ENCODE peak calls at places on chromosomes 4 and X, in seven cellular contexts. E is T-helper 1 cell, U is astrocyte of the spinal cord, T is right cardiac atrium, B is epithelial cell of esophagus, S is nucleus accumbens, V is endothelial cell. C is an unnamed sample.

GRCh38 chr4:85777908-85778808 is 303.2 kb downstream of the ARHGAP24 start:
- DNase-seq in U (peak; percentile 67), T (no peak), E (no peak), S (no peak), V (no peak), B (peak; percentile 38), C (peak; percentile 58)

GRCh38 chrX:132505116-132505515 is 16.3 kb upstream of the MBNL3 start:
- DNase-seq in U (peak; percentile 5), B (no peak), V (no peak), E (no peak), T (no peak), S (no peak), C (no peak)

GRCh38 chr4:143514432-143514831 is 930 bp downstream of the SMARCA5 start:
- DNase-seq in B (peak; percentile 46), V (peak; percentile 51), E (no peak), U (peak; percentile 54), S (peak; percentile 16), T (peak; percentile 51), C (peak; percentile 48)

GRCh38 chr4:38644201-38644600 is 19.8 kb upstream of the KLF3 start:
- DNase-seq in U (no peak), S (no peak), V (no peak), E (no peak), B (no peak), T (no peak), C (no peak)

GRCh38 chr4:138645289-138645688 is 370.3 kb upstream of the NOCT start:
- DNase-seq in T (no peak), U (peak; percentile 24), V (no peak), B (peak; percentile 49), E (no peak), S (no peak), C (peak; percentile 54)

GRCh38 chr4:70505152-70505748 is 13.1 kb upstream of the AMTN start:
- DNase-seq in T (peak; percentile 30), E (peak; percentile 29), V (peak; percentile 74), U (peak; percentile 45), S (peak; percentile 8), B (peak; percentile 62), C (peak; percentile 47)

GRCh38 chr4:174111350-174111888 is 172.0 kb downstream of the FBXO8 start:
- DNase-seq in S (no peak), E (no peak), T (no peak), V (no peak), B (no peak), U (no peak), C (no peak)

GRCh38 chrX:15505104-15505503 is 4.5 kb downstream of the BMX start:
- DNase-seq in S (no peak), B (peak; percentile 70), V (no peak), T (no peak), U (no peak), E (no peak), C (no peak)

GRCh38 chrX:28670074-28670473 is 82.8 kb downstream of the IL1RAPL1 start:
- DNase-seq in T (no peak), S (no peak), E (no peak), V (no peak), U (no peak), B (no peak), C (no peak)

GRCh38 chr4:131540256-131540655 is 1608.8 kb upstream of the PCDH10 start:
- DNase-seq in E (no peak), U (no peak), T (no peak), S (no peak), V (no peak), B (no peak), C (no peak)

GRCh38 chrX:13669246-13669689 is 16.3 kb downstream of the TCEANC start:
- DNase-seq in B (peak; percentile 95), S (no peak), E (peak; percentile 36), U (peak; percentile 96), T (peak; percentile 57), V (no peak), C (peak; percentile 99)

GRCh38 chr4:152100378-152101201 is 339.8 kb upstream of the GATB start:
- DNase-seq in T (no peak), E (peak; percentile 62), S (no peak), U (no peak), V (no peak), B (peak; percentile 79), C (peak; percentile 61)

GRCh38 chrX:121333942-121334341 is 286.5 kb downstream of the GLUD2 start:
- DNase-seq in V (no peak), E (no peak), U (no peak), S (no peak), T (no peak), B (peak; percentile 0), C (no peak)

GRCh38 chr4:7651461-7651921 is 216.8 kb upstream of the PSAPL1 start:
- DNase-seq in U (peak; percentile 58), S (peak; percentile 34), B (peak; percentile 2), E (no peak), T (peak; percentile 48), V (no peak), C (no peak)

GRCh38 chr4:137892134-137892533 is 350.0 kb downstream of the SLC7A11 start:
- DNase-seq in E (no peak), T (no peak), S (no peak), B (peak; percentile 85), U (no peak), V (no peak), C (no peak)

GRCh38 chrX:25013593-25014365 is 2.0 kb downstream of the ARX start:
- DNase-seq in V (no peak), U (no peak), B (no peak), S (no peak), T (no peak), E (no peak), C (no peak)

GRCh38 chrX:134692990-134693389 is 34.7 kb upstream of the PLAC1 start:
- DNase-seq in V (no peak), E (no peak), S (no peak), B (peak; percentile 81), U (peak; percentile 41), T (no peak), C (peak; percentile 72)

C was measured in kidney tubule cell.